ENCODE peak calls at places on chromosomes 11 and 22, in six cellular contexts. M is BE2C, O is mesothelial cell of epicardium, S is cardiac muscle cell, B is endodermal cell, W is bronchial epithelial cell. K is an unnamed sample.

GRCh38 chr11:6687876-6688275 is 4.7 kb upstream of the MRPL17 start:
- DNase-seq in M (no peak), O (no peak), S (no peak), B (no peak), W (no peak), K (no peak)

GRCh38 chr11:60500276-60500935 is 7.8 kb downstream of the MS4A12 start:
- DNase-seq in M (no peak), O (no peak), S (no peak), B (no peak), W (no peak), K (no peak)

GRCh38 chr11:127105578-127105977 is 105.0 kb upstream of the KIRREL3 start:
- DNase-seq in M (no peak), O (no peak), S (no peak), B (no peak), W (no peak), K (no peak)

GRCh38 chr11:65854161-65854592 is 3.8 kb downstream of the CFL1 start:
- DNase-seq in M (no peak), O (peak; percentile 20), S (no peak), B (no peak), W (no peak), K (no peak)

GRCh38 chr11:65506770-65507485 is 8.1 kb downstream of the MALAT1 start:
- DNase-seq in M (no peak), O (no peak), S (peak; percentile 64), B (peak; percentile 84), W (peak; percentile 81), K (no peak)

GRCh38 chr11:47408598-47409439 is 429 bp downstream of the SLC39A13 start:
- DNase-seq in M (peak; percentile 67), O (no peak), S (no peak), B (peak; percentile 79), W (peak; percentile 76), K (no peak)

GRCh38 chr22:46767249-46767985 is 5.0 kb downstream of the TBC1D22A start:
- DNase-seq in M (no peak), O (no peak), S (no peak), B (no peak), W (no peak), K (no peak)

GRCh38 chr22:19707347-19708322 is 6.7 kb upstream of the SEPTIN5 start:
- DNase-seq in M (no peak), O (no peak), S (no peak), B (peak; percentile 51), W (no peak), K (no peak)

GRCh38 chr22:34370711-34371110 is 450.4 kb upstream of the LARGE1 start:
- DNase-seq in M (no peak), O (no peak), S (no peak), B (no peak), W (no peak), K (no peak)

GRCh38 chr11:11311169-11311568 is 41.9 kb downstream of the CSNK2A3 start:
- DNase-seq in M (no peak), O (no peak), S (no peak), B (no peak), W (no peak), K (no peak)

GRCh38 chr11:88306785-88307184 is 30.8 kb downstream of the CTSC start:
- DNase-seq in M (no peak), O (no peak), S (no peak), B (no peak), W (no peak), K (no peak)

GRCh38 chr11:94567181-94567670 is at the start of gene PIWIL4:
- DNase-seq in M (no peak), O (no peak), S (no peak), B (no peak), W (no peak), K (no peak)

GRCh38 chr11:94558932-94559331 is 8.2 kb upstream of the PIWIL4 start:
- DNase-seq in M (no peak), O (no peak), S (no peak), B (no peak), W (no peak), K (no peak)

GRCh38 chr11:94558468-94558867 is 8.7 kb upstream of the PIWIL4 start:
- DNase-seq in M (no peak), O (no peak), S (no peak), B (no peak), W (no peak), K (no peak)

GRCh38 chr11:94563848-94564442 is 3.2 kb upstream of the PIWIL4 start:
- DNase-seq in M (no peak), O (no peak), S (no peak), B (no peak), W (no peak), K (no peak)

DNA sequence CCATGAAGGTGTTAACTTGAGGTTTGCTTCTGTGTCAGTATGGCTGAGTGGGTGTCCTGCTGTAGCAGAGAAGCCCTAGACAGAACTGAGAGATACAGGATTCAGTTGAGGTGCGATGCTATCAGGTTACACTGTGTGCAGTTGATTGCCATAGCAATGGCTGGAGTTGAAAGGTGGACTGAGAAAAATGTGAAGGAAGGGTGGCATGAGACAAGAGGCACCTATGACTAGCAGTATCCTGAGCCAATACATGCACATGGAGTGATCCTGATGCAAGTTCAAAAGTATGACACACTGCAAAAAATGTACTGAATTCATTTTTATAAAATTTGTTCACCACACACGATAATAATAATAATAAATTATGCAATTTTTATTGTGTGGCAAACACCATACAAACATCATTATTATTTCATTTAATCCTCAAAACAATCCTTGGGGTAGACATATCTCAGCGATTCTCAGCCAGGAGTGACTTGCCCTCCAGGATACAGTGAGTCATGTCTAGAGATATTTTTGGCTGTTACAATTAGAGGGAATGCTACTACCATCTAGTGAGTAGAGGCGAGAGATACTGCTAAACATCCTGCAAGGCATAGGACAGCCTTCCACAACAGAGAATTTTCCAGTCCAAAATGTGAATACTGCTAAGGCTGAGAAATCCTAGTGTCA is 3.9 kb upstream of the PIWIL4 start:
- DNase-seq in M (no peak), O (no peak), S (peak; percentile 45), B (no peak), W (peak; percentile 83), K (no peak)
- TF ChIP-seq CTCF in M (no peak), O (no peak), S (peak; percentile 41), B (no peak), W (peak; percentile 36), K (no peak)

GRCh38 chr11:64040684-64041267 is 5.0 kb downstream of the FLRT1 start:
- DNase-seq in M (no peak), O (no peak), S (peak; percentile 38), B (peak; percentile 85), W (no peak), K (no peak)
- TF ChIP-seq CTCF in M (peak; percentile 54), O (no peak), S (peak; percentile 39), B (peak; percentile 82), W (peak; percentile 48), K (peak; percentile 25)

GRCh38 chr11:44110231-44110679 is 14.8 kb downstream of the EXT2 start:
- DNase-seq in M (peak; percentile 56), O (peak; percentile 66), S (peak; percentile 70), B (peak; percentile 84), W (peak; percentile 50), K (peak; percentile 27)
- TF ChIP-seq CTCF in M (peak; percentile 81), O (no peak), S (peak; percentile 89), B (peak; percentile 88), W (peak; percentile 77), K (peak; percentile 94)

DNA sequence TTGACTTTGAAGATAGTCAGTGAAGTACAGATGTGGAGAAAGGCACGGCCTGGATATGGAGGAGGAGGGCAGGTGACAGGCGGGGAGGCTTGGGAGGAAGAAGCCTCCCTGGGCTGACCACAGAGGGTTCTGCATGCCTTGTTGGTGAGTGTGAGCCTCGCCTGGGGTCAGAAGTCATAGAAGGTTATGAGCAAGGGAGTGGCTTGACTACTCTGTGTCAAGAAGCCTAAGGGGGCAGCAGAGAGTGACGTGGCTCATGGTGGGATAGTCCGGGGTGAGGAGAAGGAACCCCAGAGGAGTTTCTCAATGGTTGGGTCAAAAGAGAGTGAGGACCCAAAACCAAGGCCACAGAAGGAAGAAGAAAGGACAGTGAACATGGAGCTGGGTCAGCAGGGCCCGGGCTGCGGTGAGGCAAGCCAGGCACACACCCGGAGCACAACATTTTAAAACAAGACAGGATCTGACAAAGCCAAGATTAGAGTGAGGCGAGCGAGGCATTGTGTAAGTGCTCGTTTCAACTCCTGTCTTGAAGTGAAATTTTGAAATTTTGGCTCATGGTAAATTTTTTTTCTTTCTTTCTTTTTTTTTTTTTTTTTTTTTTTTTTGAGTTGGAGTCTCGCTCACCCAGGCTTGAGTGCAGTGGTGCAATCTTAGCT is 31.9 kb downstream of the PDGFB start:
- DNase-seq in M (no peak), O (no peak), S (no peak), B (peak; percentile 82), W (peak; percentile 37), K (no peak)
- TF ChIP-seq CTCF in M (peak; percentile 28), O (no peak), S (peak; percentile 21), B (peak; percentile 64), W (no peak), K (no peak)

K was measured in D721Med.